ENCODE peak calls at places on chromosomes 12 and 14, in ten cellular contexts. One of them, this sample, is unnamed.

GRCh38 chr14:92797935-92798653 is 4.0 kb downstream of the GOLGA5 start:
- DNase-seq in ovary: no peak
- DNase-seq in transverse colon: no peak
- DNase-seq in gastrocnemius medialis: no peak
- DNase-seq in astrocyte of the cerebellum: no peak
- DNase-seq in sigmoid colon: no peak
- DNase-seq in HFFc6: no peak
- DNase-seq in heart left ventricle: no peak
- DNase-seq in left lung: no peak
- DNase-seq in GM23338: no peak
- DNase-seq in this sample: peak

GRCh38 chr14:104555621-104556255 is 23.8 kb upstream of the C14orf180 start:
- DNase-seq in transverse colon: no peak
- DNase-seq in gastrocnemius medialis: no peak
- DNase-seq in heart left ventricle: peak
- DNase-seq in HFFc6: no peak
- DNase-seq in ovary: no peak
- DNase-seq in GM23338: no peak
- DNase-seq in sigmoid colon: peak
- DNase-seq in left lung: peak
- DNase-seq in astrocyte of the cerebellum: no peak
- DNase-seq in this sample: no peak

GRCh38 chr12:132055535-132056096 is 88.5 kb downstream of the DDX51 start:
- DNase-seq in GM23338: no peak
- DNase-seq in HFFc6: no peak
- DNase-seq in gastrocnemius medialis: no peak
- DNase-seq in ovary: no peak
- DNase-seq in transverse colon: no peak
- DNase-seq in heart left ventricle: no peak
- DNase-seq in astrocyte of the cerebellum: no peak
- DNase-seq in sigmoid colon: no peak
- DNase-seq in left lung: no peak
- DNase-seq in this sample: no peak

GRCh38 chr14:61559641-61560201 is 135.6 kb upstream of the HIF1A start:
- DNase-seq in transverse colon: no peak
- DNase-seq in sigmoid colon: no peak
- DNase-seq in HFFc6: no peak
- DNase-seq in astrocyte of the cerebellum: no peak
- DNase-seq in GM23338: peak
- DNase-seq in ovary: no peak
- DNase-seq in heart left ventricle: no peak
- DNase-seq in gastrocnemius medialis: no peak
- DNase-seq in left lung: no peak
- DNase-seq in this sample: no peak

GRCh38 chr12:114439833-114440449 is 34.0 kb upstream of the TBX5 start:
- DNase-seq in gastrocnemius medialis: no peak
- DNase-seq in GM23338: peak
- DNase-seq in transverse colon: no peak
- DNase-seq in heart left ventricle: no peak
- DNase-seq in ovary: no peak
- DNase-seq in left lung: no peak
- DNase-seq in sigmoid colon: no peak
- DNase-seq in HFFc6: no peak
- DNase-seq in astrocyte of the cerebellum: no peak
- DNase-seq in this sample: no peak

GRCh38 chr14:24310666-24311604 is at the start of gene LTB4R:
- DNase-seq in heart left ventricle: peak
- DNase-seq in astrocyte of the cerebellum: peak
- DNase-seq in left lung: peak
- DNase-seq in sigmoid colon: peak
- DNase-seq in ovary: peak
- DNase-seq in gastrocnemius medialis: peak
- DNase-seq in transverse colon: peak
- DNase-seq in HFFc6: peak
- DNase-seq in GM23338: peak
- DNase-seq in this sample: peak

GRCh38 chr12:30754383-30754749 is 385 bp downstream of the CAPRIN2 start:
- DNase-seq in heart left ventricle: no peak
- DNase-seq in transverse colon: no peak
- DNase-seq in astrocyte of the cerebellum: no peak
- DNase-seq in HFFc6: no peak
- DNase-seq in left lung: no peak
- DNase-seq in sigmoid colon: no peak
- DNase-seq in ovary: no peak
- DNase-seq in GM23338: no peak
- DNase-seq in gastrocnemius medialis: peak
- DNase-seq in this sample: no peak

GRCh38 chr12:4587108-4587507 is 25.1 kb downstream of the DYRK4 start:
- DNase-seq in heart left ventricle: no peak
- DNase-seq in gastrocnemius medialis: no peak
- DNase-seq in sigmoid colon: no peak
- DNase-seq in transverse colon: no peak
- DNase-seq in GM23338: peak
- DNase-seq in ovary: no peak
- DNase-seq in left lung: no peak
- DNase-seq in astrocyte of the cerebellum: no peak
- DNase-seq in HFFc6: no peak
- DNase-seq in this sample: no peak

GRCh38 chr12:122031342-122032216 is 9.9 kb downstream of the BCL7A start:
- DNase-seq in sigmoid colon: no peak
- DNase-seq in HFFc6: no peak
- DNase-seq in gastrocnemius medialis: no peak
- DNase-seq in ovary: peak
- DNase-seq in GM23338: peak
- DNase-seq in left lung: no peak
- DNase-seq in astrocyte of the cerebellum: no peak
- DNase-seq in heart left ventricle: peak
- DNase-seq in transverse colon: peak
- DNase-seq in this sample: peak

GRCh38 chr14:100143523-100143922 is 15.9 kb downstream of the DEGS2 start:
- DNase-seq in left lung: no peak
- DNase-seq in GM23338: peak
- DNase-seq in sigmoid colon: no peak
- DNase-seq in ovary: no peak
- DNase-seq in astrocyte of the cerebellum: no peak
- DNase-seq in HFFc6: no peak
- DNase-seq in gastrocnemius medialis: no peak
- DNase-seq in transverse colon: no peak
- DNase-seq in heart left ventricle: no peak
- DNase-seq in this sample: no peak

GRCh38 chr12:129776977-129777667 is 126.7 kb downstream of the TMEM132D start:
- DNase-seq in transverse colon: no peak
- DNase-seq in GM23338: no peak
- DNase-seq in astrocyte of the cerebellum: no peak
- DNase-seq in HFFc6: no peak
- DNase-seq in sigmoid colon: no peak
- DNase-seq in left lung: no peak
- DNase-seq in heart left ventricle: no peak
- DNase-seq in ovary: no peak
- DNase-seq in gastrocnemius medialis: no peak
- DNase-seq in this sample: no peak

GRCh38 chr14:76541594-76542219 is 165.8 kb downstream of the ESRRB start:
- DNase-seq in astrocyte of the cerebellum: no peak
- DNase-seq in GM23338: no peak
- DNase-seq in transverse colon: no peak
- DNase-seq in HFFc6: no peak
- DNase-seq in heart left ventricle: no peak
- DNase-seq in gastrocnemius medialis: no peak
- DNase-seq in ovary: no peak
- DNase-seq in sigmoid colon: no peak
- DNase-seq in left lung: no peak
- DNase-seq in this sample: no peak

GRCh38 chr14:76550534-76550933 is 174.6 kb downstream of the ESRRB start:
- DNase-seq in left lung: no peak
- DNase-seq in sigmoid colon: no peak
- DNase-seq in HFFc6: no peak
- DNase-seq in gastrocnemius medialis: no peak
- DNase-seq in GM23338: no peak
- DNase-seq in ovary: no peak
- DNase-seq in heart left ventricle: no peak
- DNase-seq in astrocyte of the cerebellum: no peak
- DNase-seq in transverse colon: no peak
- DNase-seq in this sample: peak

GRCh38 chr14:76551906-76552305 is 176.0 kb downstream of the ESRRB start:
- DNase-seq in sigmoid colon: no peak
- DNase-seq in HFFc6: no peak
- DNase-seq in GM23338: peak
- DNase-seq in left lung: no peak
- DNase-seq in astrocyte of the cerebellum: no peak
- DNase-seq in heart left ventricle: no peak
- DNase-seq in ovary: no peak
- DNase-seq in transverse colon: no peak
- DNase-seq in gastrocnemius medialis: no peak
- DNase-seq in this sample: no peak

GRCh38 chr14:76551116-76551515 is 175.2 kb downstream of the ESRRB start:
- DNase-seq in HFFc6: no peak
- DNase-seq in gastrocnemius medialis: no peak
- DNase-seq in GM23338: no peak
- DNase-seq in ovary: no peak
- DNase-seq in heart left ventricle: no peak
- DNase-seq in astrocyte of the cerebellum: no peak
- DNase-seq in left lung: no peak
- DNase-seq in sigmoid colon: no peak
- DNase-seq in transverse colon: no peak
- DNase-seq in this sample: no peak

GRCh38 chr14:76546426-76547221 is 170.7 kb downstream of the ESRRB start:
- DNase-seq in ovary: no peak
- DNase-seq in GM23338: peak
- DNase-seq in astrocyte of the cerebellum: no peak
- DNase-seq in sigmoid colon: no peak
- DNase-seq in left lung: no peak
- DNase-seq in transverse colon: no peak
- DNase-seq in gastrocnemius medialis: no peak
- DNase-seq in HFFc6: peak
- DNase-seq in heart left ventricle: no peak
- DNase-seq in this sample: peak
- TF ChIP-seq CTCF in ovary: no peak
- TF ChIP-seq CTCF in GM23338: peak
- TF ChIP-seq CTCF in astrocyte of the cerebellum: peak
- TF ChIP-seq CTCF in sigmoid colon: no peak
- TF ChIP-seq CTCF in left lung: no peak
- TF ChIP-seq CTCF in transverse colon: peak
- TF ChIP-seq CTCF in gastrocnemius medialis: no peak
- TF ChIP-seq CTCF in HFFc6: peak
- TF ChIP-seq CTCF in heart left ventricle: peak
- TF ChIP-seq CTCF in this sample: peak

DNA sequence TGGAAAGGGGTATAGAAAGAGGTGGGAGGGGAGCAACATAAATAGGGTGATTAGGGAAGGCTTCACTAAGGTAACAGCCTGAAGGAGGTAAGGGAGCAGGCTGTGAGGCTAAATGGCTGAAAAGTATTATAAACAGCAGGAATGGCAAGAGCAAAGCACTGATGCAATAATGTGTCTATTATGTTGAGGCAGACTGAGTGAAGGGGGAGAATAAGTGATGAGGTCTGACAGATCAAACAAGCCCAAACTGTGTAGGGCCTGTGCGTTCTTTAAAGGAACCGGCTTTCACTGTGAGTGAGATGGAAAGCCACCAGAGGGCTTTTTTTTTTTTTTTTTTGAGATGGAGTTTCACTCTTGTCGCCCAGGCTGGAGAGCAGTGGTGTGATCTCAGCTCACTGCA is 6.7 kb upstream of the VCPKMT start:
- DNase-seq in heart left ventricle: no peak
- DNase-seq in astrocyte of the cerebellum: no peak
- DNase-seq in GM23338: no peak
- DNase-seq in HFFc6: no peak
- DNase-seq in gastrocnemius medialis: no peak
- DNase-seq in transverse colon: no peak
- DNase-seq in sigmoid colon: no peak
- DNase-seq in ovary: no peak
- DNase-seq in left lung: no peak
- DNase-seq in this sample: no peak
- TF ChIP-seq CTCF in heart left ventricle: no peak
- TF ChIP-seq CTCF in astrocyte of the cerebellum: no peak
- TF ChIP-seq CTCF in GM23338: no peak
- TF ChIP-seq CTCF in HFFc6: no peak
- TF ChIP-seq CTCF in gastrocnemius medialis: no peak
- TF ChIP-seq CTCF in transverse colon: no peak
- TF ChIP-seq CTCF in sigmoid colon: no peak
- TF ChIP-seq CTCF in ovary: no peak
- TF ChIP-seq CTCF in left lung: no peak
- TF ChIP-seq CTCF in this sample: no peak

GRCh38 chr12:124034297-124034696 is 61.3 kb downstream of the ZNF664 start:
- DNase-seq in ovary: no peak
- DNase-seq in GM23338: no peak
- DNase-seq in HFFc6: no peak
- DNase-seq in transverse colon: no peak
- DNase-seq in heart left ventricle: no peak
- DNase-seq in gastrocnemius medialis: no peak
- DNase-seq in sigmoid colon: no peak
- DNase-seq in astrocyte of the cerebellum: no peak
- DNase-seq in left lung: no peak
- DNase-seq in this sample: no peak
- TF ChIP-seq CTCF in ovary: no peak
- TF ChIP-seq CTCF in GM23338: no peak
- TF ChIP-seq CTCF in HFFc6: no peak
- TF ChIP-seq CTCF in transverse colon: no peak
- TF ChIP-seq CTCF in heart left ventricle: no peak
- TF ChIP-seq CTCF in gastrocnemius medialis: no peak
- TF ChIP-seq CTCF in sigmoid colon: no peak
- TF ChIP-seq CTCF in astrocyte of the cerebellum: no peak
- TF ChIP-seq CTCF in left lung: no peak
- TF ChIP-seq CTCF in this sample: no peak

GRCh38 chr14:69247691-69248440 is 12.1 kb upstream of the GALNT16 start:
- DNase-seq in left lung: no peak
- DNase-seq in HFFc6: peak
- DNase-seq in heart left ventricle: no peak
- DNase-seq in ovary: peak
- DNase-seq in sigmoid colon: peak
- DNase-seq in astrocyte of the cerebellum: peak
- DNase-seq in GM23338: no peak
- DNase-seq in gastrocnemius medialis: peak
- DNase-seq in transverse colon: peak
- DNase-seq in this sample: peak
- TF ChIP-seq CTCF in left lung: no peak
- TF ChIP-seq CTCF in HFFc6: peak
- TF ChIP-seq CTCF in heart left ventricle: peak
- TF ChIP-seq CTCF in ovary: peak
- TF ChIP-seq CTCF in sigmoid colon: no peak
- TF ChIP-seq CTCF in astrocyte of the cerebellum: peak
- TF ChIP-seq CTCF in GM23338: peak
- TF ChIP-seq CTCF in gastrocnemius medialis: no peak
- TF ChIP-seq CTCF in transverse colon: peak
- TF ChIP-seq CTCF in this sample: peak